ENCODE peak calls at places on chromosomes 4 and X, in eight cellular contexts. C is Right ventricle myocardium superior; F is GM04504; B is GM06990; Y is CD4-positive, alpha-beta T cell; Q is kidney glomerular epithelial cell; N is cardiac muscle cell; W is COR-L47. R is an unnamed sample.

GRCh38 chr4:126440297-126440696 is 1125.5 kb downstream of the FAT4 start:
- DNase-seq in F (no peak), C (no peak), Q (no peak), Y (no peak), B (no peak), W (no peak), N (no peak), R (no peak)

GRCh38 chr4:89784686-89785227 is 52.2 kb downstream of the SNCA start:
- DNase-seq in N (no peak), Y (no peak), F (no peak), Q (no peak), B (no peak), W (no peak), C (no peak), R (no peak)

GRCh38 chrX:53714580-53715335 is 28.2 kb upstream of the HUWE1 start:
- DNase-seq in C (no peak), F (no peak), W (no peak), Y (peak), N (no peak), Q (peak), B (peak), R (no peak)

GRCh38 chr4:125316781-125317525 is 2.2 kb downstream of the FAT4 start:
- DNase-seq in C (peak), B (no peak), N (peak), F (peak), Q (no peak), W (peak), Y (no peak), R (no peak)

GRCh38 chrX:153875391-153876111 is 10.4 kb downstream of the L1CAM start:
- DNase-seq in C (peak), Q (no peak), B (peak), F (no peak), N (peak), W (no peak), Y (peak), R (no peak)

GRCh38 chrX:10016516-10017132 is 49.5 kb downstream of the CLDN34 start:
- DNase-seq in Y (no peak), B (no peak), Q (no peak), C (no peak), F (no peak), N (peak), W (no peak), R (no peak)

GRCh38 chr4:148444296-148445070 is 2.3 kb upstream of the NR3C2 start:
- DNase-seq in W (no peak), N (peak), C (peak), B (peak), Y (peak), F (no peak), Q (no peak), R (no peak)

GRCh38 chr4:110032603-110033002 is 119.9 kb downstream of the EGF start:
- DNase-seq in Q (no peak), C (peak), F (no peak), B (no peak), W (no peak), Y (no peak), N (no peak), R (no peak)

GRCh38 chr4:77877771-77878170 is 15.1 kb downstream of the MRPL1 start:
- DNase-seq in W (no peak), N (no peak), B (no peak), Y (no peak), Q (no peak), C (no peak), F (no peak), R (no peak)

GRCh38 chrX:49829016-49829415 is at the start of gene PAGE4:
- DNase-seq in Q (no peak), F (no peak), N (no peak), B (no peak), C (no peak), W (no peak), Y (no peak), R (no peak)

GRCh38 chr4:121238461-121238860 is 74.3 kb upstream of the TNIP3 start:
- DNase-seq in F (no peak), Y (no peak), B (no peak), C (peak), N (no peak), Q (no peak), W (no peak), R (no peak)

GRCh38 chr4:116020141-116020722 is 906.8 kb upstream of the NDST4 start:
- DNase-seq in B (no peak), N (no peak), W (no peak), C (no peak), Y (no peak), F (no peak), Q (no peak), R (no peak)

GRCh38 chr4:147731611-147732515 is at the start of gene ARHGAP10:
- DNase-seq in F (peak), W (peak), C (peak), N (peak), Y (peak), Q (peak), B (peak), R (no peak)